ENCODE peak calls at places on chromosomes 13 and 19, in four cellular contexts. P is A549, R is HepG2, L is GM12878. X is an unnamed sample.

GRCh38 chr19:50794778-50795664 is 4.8 kb downstream of the ACP4 start:
- DNase-seq in P (no peak), R (no peak), L (no peak), X (peak)

GRCh38 chr13:98761126-98761978 is 8.9 kb upstream of the SLC15A1 start:
- DNase-seq in P (no peak), R (peak), L (peak), X (no peak)

GRCh38 chr13:110916671-110917142 is 1.8 kb upstream of the ANKRD10 start:
- DNase-seq in P (no peak), R (no peak), L (no peak), X (no peak)

GRCh38 chr13:70623260-70623659 is 515.0 kb upstream of the KLHL1 start:
- DNase-seq in P (no peak), R (no peak), L (no peak), X (peak)

GRCh38 chr19:15532779-15533521 is 24.6 kb downstream of the CYP4F22 start:
- DNase-seq in P (no peak), R (no peak), L (peak), X (no peak)

GRCh38 chr19:55197531-55197930 is 11.8 kb downstream of the PTPRH start:
- DNase-seq in P (no peak), R (no peak), L (no peak), X (no peak)

GRCh38 chr19:39411832-39412099 is 703 bp upstream of the PLEKHG2 start:
- DNase-seq in P (peak), R (peak), L (peak), X (peak)

GRCh38 chr13:22454586-22454985 is 726.2 kb upstream of the SGCG start:
- DNase-seq in P (no peak), R (no peak), L (no peak), X (no peak)

GRCh38 chr13:59982631-59983382 is 180.9 kb downstream of the DIAPH3 start:
- DNase-seq in P (no peak), R (no peak), L (no peak), X (no peak)

GRCh38 chr13:99971576-99972189 is at the start of gene ZIC5:
- DNase-seq in P (peak), R (no peak), L (no peak), X (peak)

GRCh38 chr13:111319521-111319920 is 921 bp upstream of the TEX29 start:
- DNase-seq in P (no peak), R (no peak), L (no peak), X (no peak)

GRCh38 chr13:64453831-64454230 is 2776.3 kb downstream of the PCDH9 start:
- DNase-seq in P (no peak), R (no peak), L (no peak), X (peak)

GRCh38 chr19:39405930-39406655 is 554 bp upstream of the ZFP36 start:
- DNase-seq in P (no peak), R (no peak), L (no peak), X (no peak)

GRCh38 chr13:28100149-28101121 is at the start of gene FLT3:
- DNase-seq in P (peak), R (no peak), L (no peak), X (peak)

GRCh38 chr19:7994923-7995682 is 10.3 kb downstream of the ELAVL1 start:
- DNase-seq in P (no peak), R (no peak), L (no peak), X (no peak)

GRCh38 chr13:51435002-51435578 is 17.7 kb downstream of the INTS6 start:
- DNase-seq in P (peak), R (no peak), L (no peak), X (peak)

GRCh38 chr13:49610176-49610575 is 18.1 kb upstream of the ARL11 start:
- DNase-seq in P (no peak), R (no peak), L (no peak), X (peak)

GRCh38 chr19:32976223-32976805 is 4.3 kb downstream of the FAAP24 start:
- DNase-seq in P (peak), R (peak), L (no peak), X (peak)

GRCh38 chr19:33442706-33443105 is 69.2 kb downstream of the CEBPG start:
- DNase-seq in P (no peak), R (no peak), L (no peak), X (no peak)

GRCh38 chr13:71797487-71797886 is 69.5 kb downstream of the DACH1 start:
- DNase-seq in P (no peak), R (no peak), L (no peak), X (no peak)

GRCh38 chr19:9565900-9566705 is 18.2 kb downstream of the ZNF121 start:
- DNase-seq in P (no peak), R (no peak), L (no peak), X (no peak)

GRCh38 chr13:111337206-111337605 is 16.8 kb downstream of the TEX29 start:
- DNase-seq in P (no peak), R (no peak), L (no peak), X (no peak)

GRCh38 chr19:5954293-5954692 is 23.6 kb downstream of the RANBP3 start:
- DNase-seq in P (no peak), R (no peak), L (no peak), X (no peak)

GRCh38 chr13:30871713-30872029 is 34.4 kb upstream of the MEDAG start:
- DNase-seq in P (no peak), R (no peak), L (no peak), X (no peak)

GRCh38 chr13:32228330-32229041 is 86.7 kb downstream of the ZAR1L start:
- DNase-seq in P (no peak), R (no peak), L (no peak), X (no peak)
- TF ChIP-seq CTCF in P (no peak), R (no peak), L (no peak), X (no peak)

DNA sequence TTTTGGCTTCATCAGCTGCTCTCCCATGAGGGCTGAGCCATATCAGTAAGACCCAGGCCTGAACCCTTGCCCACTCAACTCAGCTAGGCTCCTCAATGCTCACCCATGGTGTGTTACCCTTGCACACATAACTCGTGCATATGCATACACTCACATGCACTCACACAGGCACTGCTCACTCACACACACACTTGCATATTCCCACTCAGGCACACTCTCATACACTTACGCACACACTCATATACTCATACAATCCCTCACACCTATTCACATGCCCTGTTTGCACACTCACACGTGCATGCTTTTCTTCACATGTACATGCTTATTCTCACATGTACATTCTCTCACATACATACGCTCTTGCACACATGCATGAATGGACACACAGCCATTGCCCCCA is 93.8 kb downstream of the SLC7A1 start:
- DNase-seq in P (no peak), R (no peak), L (no peak), X (no peak)
- TF ChIP-seq PBX3 in P (no peak), R (no peak), L (no peak), X (no peak)

GRCh38 chr19:19488875-19489690 is 26.3 kb downstream of the TSSK6 start:
- DNase-seq in P (peak), R (peak), L (peak), X (peak)
- TF ChIP-seq CTCF in P (no peak), R (no peak), L (no peak), X (no peak)

DNA sequence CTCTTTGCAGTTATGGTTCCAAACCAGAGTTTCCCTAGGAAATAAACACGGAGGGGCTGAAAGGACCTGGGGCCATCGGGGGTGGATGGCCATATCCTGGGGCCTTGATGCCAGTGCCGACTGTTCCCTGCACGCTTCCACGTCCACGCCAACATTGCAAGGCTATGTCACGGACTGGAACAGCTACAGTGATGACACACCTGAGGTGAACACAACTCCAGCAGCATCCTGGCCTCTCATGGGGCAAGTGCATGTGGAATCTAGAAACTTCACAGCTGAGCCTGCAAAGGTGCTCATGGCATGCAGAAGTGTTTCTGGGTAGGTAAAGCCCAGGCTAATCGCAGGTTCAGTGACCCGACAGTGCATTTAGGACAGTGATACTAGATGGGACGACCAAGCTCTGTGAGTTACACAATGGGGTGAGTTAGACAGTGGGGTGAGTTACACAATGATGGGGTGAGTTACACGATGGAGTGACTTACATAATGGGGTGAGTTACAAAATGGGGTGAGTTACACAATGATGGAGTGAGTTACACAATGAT is 52.0 kb upstream of the GAS6 start:
- DNase-seq in P (no peak), R (no peak), L (no peak), X (no peak)
- TF ChIP-seq PBX3 in P (no peak), R (no peak), L (no peak), X (no peak)

GRCh38 chr13:39602614-39603366 is at the start of gene LHFPL6:
- DNase-seq in P (peak), R (peak), L (no peak), X (peak)
- TF ChIP-seq CTCF in P (peak), R (peak), L (peak), X (peak)

DNA sequence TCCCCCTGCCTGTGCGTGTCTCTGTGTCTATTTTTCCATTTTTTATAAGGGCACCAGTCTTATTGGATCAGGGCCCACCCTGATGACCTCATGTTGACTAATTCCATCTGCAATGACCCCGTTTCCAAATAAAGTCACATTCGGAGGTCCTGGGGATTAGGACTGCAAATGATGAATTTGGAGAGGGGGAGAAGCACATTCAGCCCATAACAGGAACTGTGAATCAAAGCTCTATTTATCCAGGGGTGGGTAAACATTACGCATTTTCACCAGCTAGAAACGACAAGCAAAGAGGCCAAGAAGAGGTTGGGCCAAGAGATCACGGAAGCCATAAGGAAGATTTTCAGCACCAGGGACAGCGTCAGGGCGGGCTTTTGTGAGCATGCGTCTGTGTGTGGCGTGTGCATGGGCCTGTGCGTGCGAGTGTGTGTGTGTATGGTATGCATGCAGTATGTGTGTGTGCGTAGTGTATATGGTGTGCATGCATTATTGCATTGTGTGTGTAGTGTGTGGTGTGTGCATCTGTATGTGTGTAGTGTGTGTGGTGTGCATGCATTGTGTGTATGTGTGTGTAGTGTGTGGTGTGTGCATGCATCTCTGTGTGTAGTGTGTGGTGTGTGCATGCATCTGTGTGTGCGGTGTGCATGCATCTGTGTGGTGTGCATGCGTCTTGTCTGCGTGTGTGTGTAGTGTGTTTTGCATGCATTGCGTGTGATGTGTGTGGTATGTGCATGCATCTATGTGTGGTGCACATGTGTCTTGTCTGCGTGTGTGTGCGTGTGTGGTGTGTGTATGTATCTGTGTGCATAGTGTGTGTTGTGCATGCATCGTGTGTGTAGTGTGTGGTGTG is 19.6 kb downstream of the CELF5 start:
- DNase-seq in P (no peak), R (peak), L (no peak), X (no peak)
- TF ChIP-seq PBX3 in P (no peak), R (no peak), L (no peak), X (no peak)